ENCODE peak calls at places on chromosomes 6 and 20, in six cellular contexts. One of them, this sample, is unnamed.
A peak's percentile ranks its signal among the peaks of the same experiment; 100 is the strongest.

GRCh38 chr6:16206595-16207037 is 31.8 kb upstream of the GMPR start:
- DNase-seq in mesenchymal stem cell: peak; percentile 90
- DNase-seq in IMR-90: peak; percentile 87
- DNase-seq in H9: peak; percentile 65
- DNase-seq in mesendoderm: peak; percentile 79
- DNase-seq in H1: peak; percentile 59
- DNase-seq in this sample: peak; percentile 58

GRCh38 chr20:39874049-39874893 is 814.8 kb downstream of the MAFB start:
- DNase-seq in mesenchymal stem cell: peak; percentile 75
- DNase-seq in IMR-90: peak; percentile 89
- DNase-seq in H9: peak; percentile 84
- DNase-seq in mesendoderm: peak; percentile 92
- DNase-seq in H1: peak; percentile 88
- DNase-seq in this sample: peak; percentile 83

GRCh38 chr6:165939601-165940290 is 227.9 kb downstream of the TBXT start:
- DNase-seq in mesenchymal stem cell: no peak
- DNase-seq in IMR-90: no peak
- DNase-seq in H9: no peak
- DNase-seq in mesendoderm: no peak
- DNase-seq in H1: no peak
- DNase-seq in this sample: no peak

GRCh38 chr6:127201321-127201720 is 65.3 kb upstream of the RNF146 start:
- DNase-seq in mesenchymal stem cell: peak; percentile 28
- DNase-seq in IMR-90: peak; percentile 78
- DNase-seq in H9: no peak
- DNase-seq in mesendoderm: peak; percentile 16
- DNase-seq in H1: no peak
- DNase-seq in this sample: no peak

GRCh38 chr20:25179439-25180089 is 15.9 kb upstream of the ENTPD6 start:
- DNase-seq in mesenchymal stem cell: no peak
- DNase-seq in IMR-90: no peak
- DNase-seq in H9: no peak
- DNase-seq in mesendoderm: no peak
- DNase-seq in H1: no peak
- DNase-seq in this sample: no peak

GRCh38 chr6:72218125-72218524 is 331.8 kb downstream of the RIMS1 start:
- DNase-seq in mesenchymal stem cell: peak; percentile 43
- DNase-seq in IMR-90: peak; percentile 38
- DNase-seq in H9: peak; percentile 84
- DNase-seq in mesendoderm: peak; percentile 81
- DNase-seq in H1: peak; percentile 61
- DNase-seq in this sample: peak; percentile 52

GRCh38 chr6:28167068-28167467 is 25.4 kb downstream of the ZKSCAN8 start:
- DNase-seq in mesenchymal stem cell: peak; percentile 14
- DNase-seq in IMR-90: peak; percentile 92
- DNase-seq in H9: no peak
- DNase-seq in mesendoderm: no peak
- DNase-seq in H1: no peak
- DNase-seq in this sample: no peak

GRCh38 chr6:163302747-163303146 is 111.8 kb upstream of the QKI start:
- DNase-seq in mesenchymal stem cell: no peak
- DNase-seq in IMR-90: no peak
- DNase-seq in H9: no peak
- DNase-seq in mesendoderm: no peak
- DNase-seq in H1: no peak
- DNase-seq in this sample: no peak

GRCh38 chr20:58721951-58722371 is 29.4 kb downstream of the NPEPL1 start:
- DNase-seq in mesenchymal stem cell: no peak
- DNase-seq in IMR-90: no peak
- DNase-seq in H9: peak; percentile 19
- DNase-seq in mesendoderm: no peak
- DNase-seq in H1: no peak
- DNase-seq in this sample: no peak

GRCh38 chr6:57217270-57217669 is 4.8 kb downstream of the RAB23 start:
- DNase-seq in mesenchymal stem cell: no peak
- DNase-seq in IMR-90: no peak
- DNase-seq in H9: no peak
- DNase-seq in mesendoderm: no peak
- DNase-seq in H1: no peak
- DNase-seq in this sample: no peak

GRCh38 chr20:10647471-10647870 is 26.3 kb downstream of the JAG1 start:
- DNase-seq in mesenchymal stem cell: no peak
- DNase-seq in IMR-90: no peak
- DNase-seq in H9: no peak
- DNase-seq in mesendoderm: peak; percentile 89
- DNase-seq in H1: no peak
- DNase-seq in this sample: no peak

GRCh38 chr6:48541669-48542068 is 430.7 kb upstream of the PTCHD4 start:
- DNase-seq in mesenchymal stem cell: no peak
- DNase-seq in IMR-90: no peak
- DNase-seq in H9: no peak
- DNase-seq in mesendoderm: peak; percentile 19
- DNase-seq in H1: no peak
- DNase-seq in this sample: no peak

GRCh38 chr6:157966990-157967389 is 14.7 kb upstream of the SYNJ2 start:
- DNase-seq in mesenchymal stem cell: no peak
- DNase-seq in IMR-90: no peak
- DNase-seq in H9: no peak
- DNase-seq in mesendoderm: no peak
- DNase-seq in H1: no peak
- DNase-seq in this sample: no peak

GRCh38 chr20:64205611-64206026 is 41.4 kb downstream of the MYT1 start:
- DNase-seq in mesenchymal stem cell: no peak
- DNase-seq in IMR-90: no peak
- DNase-seq in H9: no peak
- DNase-seq in mesendoderm: no peak
- DNase-seq in H1: no peak
- DNase-seq in this sample: no peak

GRCh38 chr6:164826831-164827468 is 482.5 kb downstream of the C6orf118 start:
- DNase-seq in mesenchymal stem cell: no peak
- DNase-seq in IMR-90: no peak
- DNase-seq in H9: no peak
- DNase-seq in mesendoderm: no peak
- DNase-seq in H1: no peak
- DNase-seq in this sample: no peak

GRCh38 chr6:84422380-84422968 is 195.0 kb upstream of the CEP162 start:
- DNase-seq in mesenchymal stem cell: peak; percentile 62
- DNase-seq in IMR-90: peak; percentile 41
- DNase-seq in H9: peak; percentile 81
- DNase-seq in mesendoderm: peak; percentile 66
- DNase-seq in H1: peak; percentile 92
- DNase-seq in this sample: peak; percentile 72

GRCh38 chr20:23061713-23062561 is 12.5 kb upstream of the THBD start:
- DNase-seq in mesenchymal stem cell: peak; percentile 92
- DNase-seq in IMR-90: peak; percentile 57
- DNase-seq in H9: peak; percentile 82
- DNase-seq in mesendoderm: peak; percentile 79
- DNase-seq in H1: peak; percentile 57
- DNase-seq in this sample: no peak

GRCh38 chr6:73207221-73207837 is 18.0 kb downstream of the KHDC1L start:
- DNase-seq in mesenchymal stem cell: no peak
- DNase-seq in IMR-90: no peak
- DNase-seq in H9: no peak
- DNase-seq in mesendoderm: no peak
- DNase-seq in H1: no peak
- DNase-seq in this sample: no peak

GRCh38 chr20:38806855-38807655 is 1.6 kb downstream of the PPP1R16B start:
- DNase-seq in mesenchymal stem cell: no peak
- DNase-seq in IMR-90: no peak
- DNase-seq in H9: no peak
- DNase-seq in mesendoderm: peak; percentile 15
- DNase-seq in H1: peak; percentile 64
- DNase-seq in this sample: no peak

GRCh38 chr6:20412674-20413073 is 11.0 kb downstream of the E2F3 start:
- DNase-seq in mesenchymal stem cell: no peak
- DNase-seq in IMR-90: no peak
- DNase-seq in H9: no peak
- DNase-seq in mesendoderm: no peak
- DNase-seq in H1: no peak
- DNase-seq in this sample: no peak

GRCh38 chr6:21999012-21999528 is 297.8 kb downstream of the PRL start:
- DNase-seq in mesenchymal stem cell: peak; percentile 79
- DNase-seq in IMR-90: peak; percentile 76
- DNase-seq in H9: no peak
- DNase-seq in mesendoderm: peak; percentile 77
- DNase-seq in H1: no peak
- DNase-seq in this sample: no peak

GRCh38 chr20:52016022-52016421 is 175.6 kb downstream of the ZFP64 start:
- DNase-seq in mesenchymal stem cell: no peak
- DNase-seq in IMR-90: no peak
- DNase-seq in H9: no peak
- DNase-seq in mesendoderm: no peak
- DNase-seq in H1: no peak
- DNase-seq in this sample: no peak

GRCh38 chr6:53869964-53870363 is 75.2 kb downstream of the LRRC1 start:
- DNase-seq in mesenchymal stem cell: no peak
- DNase-seq in IMR-90: no peak
- DNase-seq in H9: no peak
- DNase-seq in mesendoderm: no peak
- DNase-seq in H1: no peak
- DNase-seq in this sample: no peak

GRCh38 chr6:86937219-86938079 is at the start of gene HTR1E:
- DNase-seq in mesenchymal stem cell: peak; percentile 31
- DNase-seq in IMR-90: peak; percentile 2
- DNase-seq in H9: peak; percentile 95
- DNase-seq in mesendoderm: no peak
- DNase-seq in H1: peak; percentile 90
- DNase-seq in this sample: peak; percentile 73
- H4K8ac ChIP-seq in mesenchymal stem cell: peak within 1 kb of the TSS; percentile 63
- H4K8ac ChIP-seq in IMR-90: no peak within 1 kb of the TSS
- H4K8ac ChIP-seq in H9: no peak within 1 kb of the TSS
- H4K8ac ChIP-seq in mesendoderm: no peak within 1 kb of the TSS
- H4K8ac ChIP-seq in H1: peak within 1 kb of the TSS; percentile 79
- H4K8ac ChIP-seq in this sample: no peak within 1 kb of the TSS

GRCh38 chr6:26598267-26598666 is 1.5 kb downstream of the ABT1 start:
- DNase-seq in mesenchymal stem cell: no peak
- DNase-seq in IMR-90: no peak
- DNase-seq in H9: no peak
- DNase-seq in mesendoderm: no peak
- DNase-seq in H1: no peak
- DNase-seq in this sample: no peak
- H3K4ac ChIP-seq in mesenchymal stem cell: no peak overlapping the region
- H3K4ac ChIP-seq in IMR-90: no peak overlapping the region
- H3K4ac ChIP-seq in H9: no peak overlapping the region
- H3K4ac ChIP-seq in mesendoderm: no peak overlapping the region
- H3K4ac ChIP-seq in H1: no peak overlapping the region
- H3K4ac ChIP-seq in this sample: no peak overlapping the region

DNA sequence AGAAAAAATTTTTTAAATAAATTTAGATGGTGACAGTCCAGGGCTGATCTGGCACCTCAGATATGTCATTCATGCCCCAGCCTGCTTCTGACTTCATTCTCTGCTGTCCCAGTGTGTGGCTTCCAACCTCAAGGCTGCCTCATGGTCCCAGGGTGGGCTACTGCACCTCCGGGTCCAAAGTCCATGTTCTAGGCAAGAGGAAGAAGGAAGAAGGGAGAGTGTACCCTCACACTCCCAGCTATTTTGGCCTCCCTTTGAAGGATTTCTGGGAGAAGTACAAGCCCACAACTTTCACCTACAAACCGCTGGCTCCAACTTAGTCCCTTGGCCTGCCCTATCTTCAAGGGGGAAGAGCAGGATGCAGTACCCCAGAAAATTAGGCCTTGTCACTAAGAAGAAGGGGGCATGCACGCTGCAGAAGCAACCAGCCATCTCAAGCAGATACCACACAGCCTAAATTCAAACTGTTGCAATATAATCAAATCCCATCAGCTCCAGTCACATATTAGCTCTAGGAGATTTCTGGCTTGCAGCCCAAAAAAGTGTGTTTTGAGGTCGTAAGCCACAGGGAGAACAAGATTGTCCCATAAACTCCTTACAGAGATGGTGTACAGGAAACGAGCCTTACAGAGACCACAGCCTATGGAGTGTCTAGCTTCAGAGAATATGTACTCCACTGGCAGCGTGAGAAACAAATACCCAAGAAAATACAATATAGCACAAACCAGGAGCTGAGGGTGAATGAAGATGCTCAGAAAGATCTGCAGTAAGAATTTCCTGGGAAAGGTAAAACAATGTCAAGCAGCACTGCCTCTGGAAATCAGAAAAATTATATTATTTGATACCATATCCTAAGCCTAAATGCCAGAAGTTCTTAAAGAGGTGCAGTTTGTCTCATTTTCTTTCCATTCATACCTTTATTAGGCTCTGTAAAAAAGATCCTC is 844 bp upstream of the BTN3A2 start:
- DNase-seq in mesenchymal stem cell: peak; percentile 35
- DNase-seq in IMR-90: no peak
- DNase-seq in H9: no peak
- DNase-seq in mesendoderm: no peak
- DNase-seq in H1: no peak
- DNase-seq in this sample: no peak
- H4K8ac ChIP-seq in mesenchymal stem cell: peak overlapping the region; percentile 95
- H4K8ac ChIP-seq in IMR-90: peak overlapping the region; percentile 49
- H4K8ac ChIP-seq in H9: no peak overlapping the region
- H4K8ac ChIP-seq in mesendoderm: no peak overlapping the region
- H4K8ac ChIP-seq in H1: peak overlapping the region; percentile 3
- H4K8ac ChIP-seq in this sample: no peak overlapping the region

GRCh38 chr20:62366370-62367135 is 559 bp downstream of the LAMA5 start:
- DNase-seq in mesenchymal stem cell: no peak
- DNase-seq in IMR-90: no peak
- DNase-seq in H9: peak; percentile 91
- DNase-seq in mesendoderm: peak; percentile 91
- DNase-seq in H1: peak; percentile 85
- DNase-seq in this sample: peak; percentile 66
- H3K4ac ChIP-seq in mesenchymal stem cell: peak overlapping the region; percentile 63
- H3K4ac ChIP-seq in IMR-90: no peak overlapping the region
- H3K4ac ChIP-seq in H9: no peak overlapping the region
- H3K4ac ChIP-seq in mesendoderm: peak overlapping the region; percentile 86
- H3K4ac ChIP-seq in H1: peak overlapping the region; percentile 80
- H3K4ac ChIP-seq in this sample: no peak overlapping the region

GRCh38 chr20:35954200-35954906 is at the start of gene SCAND1:
- DNase-seq in mesenchymal stem cell: peak; percentile 96
- DNase-seq in IMR-90: peak; percentile 95
- DNase-seq in H9: peak; percentile 98
- DNase-seq in mesendoderm: peak; percentile 99
- DNase-seq in H1: peak; percentile 95
- DNase-seq in this sample: peak; percentile 97
- H4K8ac ChIP-seq in mesenchymal stem cell: peak within 1 kb of the TSS; percentile 92
- H4K8ac ChIP-seq in IMR-90: peak within 1 kb of the TSS; percentile 69
- H4K8ac ChIP-seq in H9: no peak within 1 kb of the TSS
- H4K8ac ChIP-seq in mesendoderm: peak within 1 kb of the TSS; percentile 1
- H4K8ac ChIP-seq in H1: peak within 1 kb of the TSS; percentile 99
- H4K8ac ChIP-seq in this sample: no peak within 1 kb of the TSS

DNA sequence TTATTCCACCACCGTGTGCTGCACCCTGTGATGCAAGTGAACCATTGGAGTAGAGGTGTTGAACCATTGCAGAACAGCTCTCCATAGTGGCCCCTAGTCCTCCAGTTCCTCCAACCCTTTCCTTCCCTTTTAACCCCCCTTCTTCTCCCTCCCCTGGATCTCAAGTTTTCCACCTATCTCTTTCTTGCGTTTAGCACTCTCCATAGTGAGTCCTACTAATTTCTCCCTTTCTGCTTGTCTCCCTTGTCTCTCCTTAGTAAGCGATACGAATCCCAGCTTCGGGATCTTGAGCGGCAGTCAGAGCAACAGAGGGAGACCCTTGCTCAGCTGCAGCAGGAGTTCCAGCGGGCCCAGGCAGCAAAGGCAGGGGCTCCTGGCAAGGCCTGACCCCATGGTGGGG is 1.1 kb downstream of the PFDN6 start:
- DNase-seq in mesenchymal stem cell: no peak
- DNase-seq in IMR-90: no peak
- DNase-seq in H9: no peak
- DNase-seq in mesendoderm: no peak
- DNase-seq in H1: no peak
- DNase-seq in this sample: no peak
- H3K4ac ChIP-seq in mesenchymal stem cell: no peak overlapping the region
- H3K4ac ChIP-seq in IMR-90: no peak overlapping the region
- H3K4ac ChIP-seq in H9: no peak overlapping the region
- H3K4ac ChIP-seq in mesendoderm: no peak overlapping the region
- H3K4ac ChIP-seq in H1: no peak overlapping the region
- H3K4ac ChIP-seq in this sample: no peak overlapping the region

This sample was measured in neuronal stem cell.